ENCODE peak calls at places on chromosome 20, in eight cellular contexts. One of them, this sample, is unnamed.
A peak's percentile ranks its signal among the peaks of the same experiment; 100 is the strongest.

GRCh38 chr20:58131581-58132142 is 96.8 kb downstream of the ANKRD60 start:
- DNase-seq in sigmoid colon: peak; percentile 44
- DNase-seq in tibial artery: no peak
- DNase-seq in CD8-positive, alpha-beta T cell: no peak
- DNase-seq in mammary epithelial cell: peak; percentile 87
- DNase-seq in vagina: no peak
- DNase-seq in pancreas: no peak
- DNase-seq in right lobe of liver: no peak
- DNase-seq in this sample: no peak

GRCh38 chr20:760751-761417 is 7.4 kb downstream of the SLC52A3 start:
- DNase-seq in mammary epithelial cell: no peak
- DNase-seq in right lobe of liver: no peak
- DNase-seq in tibial artery: no peak
- DNase-seq in sigmoid colon: no peak
- DNase-seq in pancreas: peak; percentile 38
- DNase-seq in vagina: no peak
- DNase-seq in CD8-positive, alpha-beta T cell: no peak
- DNase-seq in this sample: peak; percentile 64

GRCh38 chr20:47660983-47661711 is 124.1 kb downstream of the SULF2 start:
- DNase-seq in right lobe of liver: no peak
- DNase-seq in mammary epithelial cell: no peak
- DNase-seq in tibial artery: no peak
- DNase-seq in pancreas: no peak
- DNase-seq in sigmoid colon: no peak
- DNase-seq in CD8-positive, alpha-beta T cell: no peak
- DNase-seq in vagina: peak; percentile 16
- DNase-seq in this sample: no peak

GRCh38 chr20:17806739-17807441 is 107.1 kb downstream of the BANF2 start:
- DNase-seq in CD8-positive, alpha-beta T cell: no peak
- DNase-seq in vagina: no peak
- DNase-seq in sigmoid colon: peak; percentile 91
- DNase-seq in tibial artery: peak; percentile 48
- DNase-seq in right lobe of liver: peak; percentile 81
- DNase-seq in mammary epithelial cell: no peak
- DNase-seq in pancreas: peak; percentile 96
- DNase-seq in this sample: no peak

GRCh38 chr20:37531856-37532255 is 4.2 kb upstream of the BLCAP start:
- DNase-seq in vagina: no peak
- DNase-seq in pancreas: no peak
- DNase-seq in sigmoid colon: no peak
- DNase-seq in mammary epithelial cell: no peak
- DNase-seq in right lobe of liver: no peak
- DNase-seq in CD8-positive, alpha-beta T cell: no peak
- DNase-seq in tibial artery: no peak
- DNase-seq in this sample: no peak

GRCh38 chr20:23445596-23446217 is 6.2 kb downstream of the CSTL1 start:
- DNase-seq in right lobe of liver: no peak
- DNase-seq in mammary epithelial cell: peak; percentile 84
- DNase-seq in pancreas: no peak
- DNase-seq in vagina: no peak
- DNase-seq in sigmoid colon: no peak
- DNase-seq in tibial artery: no peak
- DNase-seq in CD8-positive, alpha-beta T cell: no peak
- DNase-seq in this sample: no peak

GRCh38 chr20:23174821-23175220 is 88.7 kb upstream of the CD93 start:
- DNase-seq in pancreas: no peak
- DNase-seq in right lobe of liver: no peak
- DNase-seq in sigmoid colon: no peak
- DNase-seq in CD8-positive, alpha-beta T cell: no peak
- DNase-seq in vagina: no peak
- DNase-seq in mammary epithelial cell: no peak
- DNase-seq in tibial artery: no peak
- DNase-seq in this sample: no peak

GRCh38 chr20:3980260-3981131 is 34.9 kb downstream of the RNF24 start:
- DNase-seq in CD8-positive, alpha-beta T cell: no peak
- DNase-seq in sigmoid colon: no peak
- DNase-seq in mammary epithelial cell: peak; percentile 54
- DNase-seq in tibial artery: peak; percentile 28
- DNase-seq in vagina: no peak
- DNase-seq in right lobe of liver: no peak
- DNase-seq in pancreas: no peak
- DNase-seq in this sample: no peak

GRCh38 chr20:43666376-43667328 is at the start of gene MYBL2:
- DNase-seq in vagina: no peak
- DNase-seq in right lobe of liver: peak; percentile 73
- DNase-seq in sigmoid colon: no peak
- DNase-seq in pancreas: peak; percentile 70
- DNase-seq in tibial artery: no peak
- DNase-seq in mammary epithelial cell: peak; percentile 56
- DNase-seq in CD8-positive, alpha-beta T cell: peak; percentile 49
- DNase-seq in this sample: no peak

GRCh38 chr20:43669332-43669731 is 2.4 kb downstream of the MYBL2 start:
- DNase-seq in pancreas: no peak
- DNase-seq in mammary epithelial cell: peak; percentile 61
- DNase-seq in CD8-positive, alpha-beta T cell: no peak
- DNase-seq in sigmoid colon: no peak
- DNase-seq in right lobe of liver: no peak
- DNase-seq in vagina: no peak
- DNase-seq in tibial artery: no peak
- DNase-seq in this sample: no peak

GRCh38 chr20:43665466-43666176 is 1.3 kb upstream of the MYBL2 start:
- DNase-seq in sigmoid colon: no peak
- DNase-seq in mammary epithelial cell: no peak
- DNase-seq in pancreas: no peak
- DNase-seq in vagina: no peak
- DNase-seq in right lobe of liver: no peak
- DNase-seq in CD8-positive, alpha-beta T cell: no peak
- DNase-seq in tibial artery: no peak
- DNase-seq in this sample: no peak

GRCh38 chr20:43670423-43670822 is 3.5 kb downstream of the MYBL2 start:
- DNase-seq in right lobe of liver: no peak
- DNase-seq in pancreas: no peak
- DNase-seq in vagina: no peak
- DNase-seq in sigmoid colon: no peak
- DNase-seq in mammary epithelial cell: no peak
- DNase-seq in CD8-positive, alpha-beta T cell: no peak
- DNase-seq in tibial artery: no peak
- DNase-seq in this sample: no peak

DNA sequence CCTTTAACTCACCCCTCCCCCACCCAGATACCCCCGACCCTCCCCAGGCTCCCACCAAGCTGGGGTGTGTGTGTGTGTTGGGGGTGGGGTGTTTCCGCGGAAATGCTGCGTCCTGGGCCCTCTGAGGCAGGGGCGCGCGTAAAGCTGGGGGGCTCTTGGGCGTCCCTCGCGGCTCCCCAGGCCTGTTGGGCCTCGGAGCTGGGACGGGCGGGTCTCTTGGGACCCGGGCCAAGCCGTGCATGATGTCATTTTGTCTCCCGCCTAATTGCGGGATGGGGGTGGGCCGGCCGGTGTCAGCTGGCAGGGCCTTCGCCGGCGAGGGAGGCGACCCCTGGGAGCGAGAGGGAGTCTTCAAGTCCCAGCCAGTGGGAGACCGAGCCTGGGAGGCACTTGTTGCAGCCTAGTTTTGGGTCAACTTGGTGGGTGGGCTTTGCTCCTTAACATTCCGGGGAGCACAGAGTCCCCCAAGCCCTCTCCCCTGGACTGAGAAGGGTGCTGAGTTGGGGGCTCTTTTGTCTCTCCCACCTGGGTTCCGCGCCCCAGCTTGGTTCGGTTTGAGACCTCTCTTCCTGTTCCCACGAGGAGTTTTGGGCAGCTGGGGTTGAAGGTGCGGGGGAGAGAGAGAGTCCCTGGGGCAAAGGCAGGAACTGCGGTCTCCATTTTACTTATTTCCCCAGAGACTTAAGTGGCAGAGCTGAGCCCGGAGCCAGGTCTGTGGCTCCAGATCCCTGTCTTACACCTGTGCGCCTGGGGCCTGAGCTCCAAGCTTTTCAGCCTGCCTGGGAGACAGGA is 623 bp downstream of the MYBL2 start:
- DNase-seq in mammary epithelial cell: no peak
- DNase-seq in CD8-positive, alpha-beta T cell: no peak
- DNase-seq in right lobe of liver: no peak
- DNase-seq in vagina: no peak
- DNase-seq in sigmoid colon: no peak
- DNase-seq in pancreas: peak; percentile 45
- DNase-seq in tibial artery: no peak
- DNase-seq in this sample: no peak
- H3K27me3 ChIP-seq in mammary epithelial cell: no peaks in the 10 kb centered on the region
- H3K27me3 ChIP-seq in CD8-positive, alpha-beta T cell: peaks cover 10% of the 10 kb centered on the region
- H3K27me3 ChIP-seq in right lobe of liver: no peaks in the 10 kb centered on the region
- H3K27me3 ChIP-seq in vagina: peaks cover 5% of the 10 kb centered on the region
- H3K27me3 ChIP-seq in sigmoid colon: peaks cover 45% of the 10 kb centered on the region
- H3K27me3 ChIP-seq in pancreas: no peaks in the 10 kb centered on the region
- H3K27me3 ChIP-seq in tibial artery: no peaks in the 10 kb centered on the region
- H3K27me3 ChIP-seq in this sample: no peaks in the 10 kb centered on the region

GRCh38 chr20:49612127-49612738 is 44.3 kb upstream of the PTGIS start:
- DNase-seq in tibial artery: no peak
- DNase-seq in vagina: no peak
- DNase-seq in right lobe of liver: peak; percentile 64
- DNase-seq in mammary epithelial cell: no peak
- DNase-seq in CD8-positive, alpha-beta T cell: no peak
- DNase-seq in sigmoid colon: peak; percentile 75
- DNase-seq in pancreas: peak; percentile 48
- DNase-seq in this sample: no peak

GRCh38 chr20:49614338-49615050 is 46.6 kb upstream of the PTGIS start:
- DNase-seq in right lobe of liver: no peak
- DNase-seq in tibial artery: no peak
- DNase-seq in pancreas: no peak
- DNase-seq in CD8-positive, alpha-beta T cell: no peak
- DNase-seq in vagina: no peak
- DNase-seq in sigmoid colon: no peak
- DNase-seq in mammary epithelial cell: no peak
- DNase-seq in this sample: no peak

GRCh38 chr20:49607568-49607967 is 39.6 kb upstream of the PTGIS start:
- DNase-seq in tibial artery: no peak
- DNase-seq in right lobe of liver: no peak
- DNase-seq in pancreas: no peak
- DNase-seq in mammary epithelial cell: no peak
- DNase-seq in CD8-positive, alpha-beta T cell: no peak
- DNase-seq in vagina: no peak
- DNase-seq in sigmoid colon: no peak
- DNase-seq in this sample: no peak

GRCh38 chr20:49608752-49609670 is 41.1 kb upstream of the PTGIS start:
- DNase-seq in sigmoid colon: peak; percentile 82
- DNase-seq in mammary epithelial cell: peak; percentile 44
- DNase-seq in pancreas: peak; percentile 69
- DNase-seq in CD8-positive, alpha-beta T cell: peak; percentile 51
- DNase-seq in vagina: no peak
- DNase-seq in tibial artery: no peak
- DNase-seq in right lobe of liver: peak; percentile 81
- DNase-seq in this sample: peak; percentile 57

GRCh38 chr20:49610701-49611538 is 43.0 kb upstream of the PTGIS start:
- DNase-seq in vagina: no peak
- DNase-seq in tibial artery: no peak
- DNase-seq in mammary epithelial cell: peak; percentile 54
- DNase-seq in right lobe of liver: peak; percentile 87
- DNase-seq in CD8-positive, alpha-beta T cell: peak; percentile 52
- DNase-seq in sigmoid colon: peak; percentile 87
- DNase-seq in pancreas: peak; percentile 85
- DNase-seq in this sample: peak; percentile 74
- H3K4me3 ChIP-seq in vagina: no peak overlapping the region
- H3K4me3 ChIP-seq in tibial artery: peak overlapping the region; percentile 23
- H3K4me3 ChIP-seq in mammary epithelial cell: peak overlapping the region; percentile 9
- H3K4me3 ChIP-seq in right lobe of liver: peak overlapping the region; percentile 28
- H3K4me3 ChIP-seq in CD8-positive, alpha-beta T cell: no peak overlapping the region
- H3K4me3 ChIP-seq in sigmoid colon: peak overlapping the region; percentile 10
- H3K4me3 ChIP-seq in pancreas: peak overlapping the region; percentile 21
- H3K4me3 ChIP-seq in this sample: peak overlapping the region; percentile 20

GRCh38 chr20:25052255-25053206 is 5.4 kb downstream of the ACSS1 start:
- DNase-seq in mammary epithelial cell: no peak
- DNase-seq in CD8-positive, alpha-beta T cell: no peak
- DNase-seq in right lobe of liver: no peak
- DNase-seq in tibial artery: peak; percentile 67
- DNase-seq in sigmoid colon: peak; percentile 72
- DNase-seq in vagina: no peak
- DNase-seq in pancreas: peak; percentile 18
- DNase-seq in this sample: no peak

GRCh38 chr20:25051386-25052155 is 6.4 kb downstream of the ACSS1 start:
- DNase-seq in pancreas: peak; percentile 8
- DNase-seq in CD8-positive, alpha-beta T cell: no peak
- DNase-seq in tibial artery: peak; percentile 12
- DNase-seq in right lobe of liver: no peak
- DNase-seq in sigmoid colon: peak; percentile 46
- DNase-seq in mammary epithelial cell: no peak
- DNase-seq in vagina: peak; percentile 40
- DNase-seq in this sample: no peak

GRCh38 chr20:25049261-25050060 is 8.5 kb downstream of the ACSS1 start:
- DNase-seq in mammary epithelial cell: no peak
- DNase-seq in tibial artery: peak; percentile 44
- DNase-seq in vagina: no peak
- DNase-seq in right lobe of liver: no peak
- DNase-seq in pancreas: peak; percentile 10
- DNase-seq in sigmoid colon: peak; percentile 68
- DNase-seq in CD8-positive, alpha-beta T cell: no peak
- DNase-seq in this sample: no peak

GRCh38 chr20:25050082-25050481 is 7.9 kb downstream of the ACSS1 start:
- DNase-seq in mammary epithelial cell: no peak
- DNase-seq in right lobe of liver: no peak
- DNase-seq in tibial artery: no peak
- DNase-seq in vagina: no peak
- DNase-seq in pancreas: no peak
- DNase-seq in sigmoid colon: no peak
- DNase-seq in CD8-positive, alpha-beta T cell: no peak
- DNase-seq in this sample: no peak

DNA sequence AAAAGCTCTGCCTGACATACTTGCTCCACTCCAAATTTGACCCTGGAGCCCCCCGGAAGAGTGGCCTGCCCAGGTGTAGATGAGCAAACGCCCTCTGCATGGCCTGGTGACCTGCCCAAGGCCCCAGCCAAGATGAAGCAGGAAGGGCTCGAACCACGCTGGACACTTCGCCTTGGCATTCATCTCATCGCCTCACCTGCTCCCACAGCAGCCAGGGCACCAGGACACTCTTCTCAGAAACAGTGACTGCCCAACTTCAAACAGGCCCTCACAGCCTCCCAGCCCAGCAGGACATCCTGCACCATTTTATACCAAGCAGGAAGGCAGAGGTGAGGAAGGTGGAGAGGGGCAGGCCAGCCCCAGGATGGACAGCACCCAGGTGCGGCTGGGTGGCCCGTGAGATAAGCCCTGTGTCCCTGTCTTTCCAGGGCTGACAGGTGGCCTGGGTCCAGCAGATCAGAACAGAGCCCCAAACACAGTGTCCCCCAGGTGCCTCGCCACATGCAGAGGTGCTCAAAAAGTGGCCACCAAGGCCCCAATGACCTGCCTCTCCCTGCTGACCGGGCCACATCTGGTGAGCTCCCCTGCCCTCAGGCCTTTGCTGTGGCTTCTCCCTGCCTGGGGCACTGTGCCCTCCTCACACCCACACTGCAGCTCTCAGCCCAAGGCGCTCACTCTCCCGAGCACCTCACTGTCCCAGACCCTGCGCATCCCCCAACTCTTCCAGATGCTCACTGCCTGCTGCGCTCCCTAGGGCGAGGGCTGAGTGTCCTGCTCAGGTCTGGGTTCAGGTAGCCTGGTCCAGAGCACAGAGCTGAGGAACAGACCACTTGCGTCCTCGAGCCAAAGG is 7.2 kb downstream of the ACSS1 start:
- DNase-seq in vagina: no peak
- DNase-seq in mammary epithelial cell: no peak
- DNase-seq in sigmoid colon: peak; percentile 55
- DNase-seq in tibial artery: peak; percentile 20
- DNase-seq in CD8-positive, alpha-beta T cell: no peak
- DNase-seq in pancreas: no peak
- DNase-seq in right lobe of liver: no peak
- DNase-seq in this sample: no peak
- H3K4me1 ChIP-seq in vagina: peaks cover 94% of the 10 kb centered on the region
- H3K4me1 ChIP-seq in mammary epithelial cell: no peaks in the 10 kb centered on the region
- H3K4me1 ChIP-seq in sigmoid colon: peaks cover 78% of the 10 kb centered on the region
- H3K4me1 ChIP-seq in tibial artery: peaks cover 10% of the 10 kb centered on the region
- H3K4me1 ChIP-seq in CD8-positive, alpha-beta T cell: peaks cover 28% of the 10 kb centered on the region
- H3K4me1 ChIP-seq in pancreas: peaks cover 53% of the 10 kb centered on the region
- H3K4me1 ChIP-seq in right lobe of liver: peaks cover 9% of the 10 kb centered on the region
- H3K4me1 ChIP-seq in this sample: peaks cover 2% of the 10 kb centered on the region

GRCh38 chr20:2815242-2815900 is 584 bp downstream of the C20orf141 start:
- DNase-seq in right lobe of liver: no peak
- DNase-seq in CD8-positive, alpha-beta T cell: no peak
- DNase-seq in tibial artery: no peak
- DNase-seq in pancreas: no peak
- DNase-seq in vagina: peak; percentile 95
- DNase-seq in mammary epithelial cell: no peak
- DNase-seq in sigmoid colon: no peak
- DNase-seq in this sample: no peak
- H3K27me3 ChIP-seq in right lobe of liver: no peaks in the 10 kb centered on the region
- H3K27me3 ChIP-seq in CD8-positive, alpha-beta T cell: no peaks in the 10 kb centered on the region
- H3K27me3 ChIP-seq in tibial artery: no peaks in the 10 kb centered on the region
- H3K27me3 ChIP-seq in pancreas: no peaks in the 10 kb centered on the region
- H3K27me3 ChIP-seq in vagina: no peaks in the 10 kb centered on the region
- H3K27me3 ChIP-seq in mammary epithelial cell: peaks cover 4% of the 10 kb centered on the region
- H3K27me3 ChIP-seq in sigmoid colon: peaks cover 20% of the 10 kb centered on the region
- H3K27me3 ChIP-seq in this sample: no peaks in the 10 kb centered on the region